ENCODE peak calls at places on chromosomes 4 and X, in eight cellular contexts. One of them, this sample, is unnamed.

GRCh38 chrX:30865020-30865419 is 24.0 kb downstream of the TAB3 start:
- DNase-seq in GM04503: no peak
- DNase-seq in NCI-H1417: no peak
- DNase-seq in Right ventricle myocardium superior: no peak
- DNase-seq in epithelial cell of esophagus: peak
- DNase-seq in GM23248: peak
- DNase-seq in G401: no peak
- DNase-seq in lung: no peak
- DNase-seq in this sample: peak

GRCh38 chr4:6446538-6447451 is 25.6 kb downstream of the PPP2R2C start:
- DNase-seq in GM04503: no peak
- DNase-seq in NCI-H1417: no peak
- DNase-seq in Right ventricle myocardium superior: peak
- DNase-seq in epithelial cell of esophagus: no peak
- DNase-seq in GM23248: no peak
- DNase-seq in G401: peak
- DNase-seq in lung: no peak
- DNase-seq in this sample: no peak

GRCh38 chrX:131059231-131059630 is 1.1 kb downstream of the ARHGAP36 start:
- DNase-seq in GM04503: no peak
- DNase-seq in NCI-H1417: no peak
- DNase-seq in Right ventricle myocardium superior: no peak
- DNase-seq in epithelial cell of esophagus: no peak
- DNase-seq in GM23248: no peak
- DNase-seq in G401: no peak
- DNase-seq in lung: no peak
- DNase-seq in this sample: no peak

GRCh38 chrX:57453901-57454300 is 137.9 kb upstream of the ZXDB start:
- DNase-seq in GM04503: no peak
- DNase-seq in NCI-H1417: peak
- DNase-seq in Right ventricle myocardium superior: no peak
- DNase-seq in epithelial cell of esophagus: peak
- DNase-seq in GM23248: peak
- DNase-seq in G401: peak
- DNase-seq in lung: no peak
- DNase-seq in this sample: peak

GRCh38 chr4:5474756-5475155 is 233.6 kb downstream of the EVC2 start:
- DNase-seq in GM04503: no peak
- DNase-seq in NCI-H1417: no peak
- DNase-seq in Right ventricle myocardium superior: no peak
- DNase-seq in epithelial cell of esophagus: peak
- DNase-seq in GM23248: peak
- DNase-seq in G401: no peak
- DNase-seq in lung: no peak
- DNase-seq in this sample: no peak

GRCh38 chrX:48648299-48648698 is 35.3 kb upstream of the WAS start:
- DNase-seq in GM04503: peak
- DNase-seq in NCI-H1417: peak
- DNase-seq in Right ventricle myocardium superior: no peak
- DNase-seq in epithelial cell of esophagus: peak
- DNase-seq in GM23248: peak
- DNase-seq in G401: peak
- DNase-seq in lung: peak
- DNase-seq in this sample: peak

GRCh38 chr4:170009291-170009690 is 16.9 kb downstream of the MFAP3L start:
- DNase-seq in GM04503: no peak
- DNase-seq in NCI-H1417: no peak
- DNase-seq in Right ventricle myocardium superior: no peak
- DNase-seq in epithelial cell of esophagus: no peak
- DNase-seq in GM23248: no peak
- DNase-seq in G401: no peak
- DNase-seq in lung: no peak
- DNase-seq in this sample: no peak

GRCh38 chr4:112189754-112190153 is 41.8 kb upstream of the AP1AR start:
- DNase-seq in GM04503: no peak
- DNase-seq in NCI-H1417: no peak
- DNase-seq in Right ventricle myocardium superior: no peak
- DNase-seq in epithelial cell of esophagus: peak
- DNase-seq in GM23248: peak
- DNase-seq in G401: no peak
- DNase-seq in lung: no peak
- DNase-seq in this sample: no peak

GRCh38 chrX:16484338-16484737 is 165.6 kb upstream of the S100G start:
- DNase-seq in GM04503: peak
- DNase-seq in NCI-H1417: no peak
- DNase-seq in Right ventricle myocardium superior: no peak
- DNase-seq in epithelial cell of esophagus: peak
- DNase-seq in GM23248: peak
- DNase-seq in G401: no peak
- DNase-seq in lung: no peak
- DNase-seq in this sample: no peak

GRCh38 chr4:168408620-168409019 is 71.7 kb downstream of the DDX60L start:
- DNase-seq in GM04503: peak
- DNase-seq in NCI-H1417: peak
- DNase-seq in Right ventricle myocardium superior: no peak
- DNase-seq in epithelial cell of esophagus: peak
- DNase-seq in GM23248: peak
- DNase-seq in G401: no peak
- DNase-seq in lung: no peak
- DNase-seq in this sample: no peak

GRCh38 chr4:10746371-10747143 is 62.0 kb upstream of the CLNK start:
- DNase-seq in GM04503: no peak
- DNase-seq in NCI-H1417: no peak
- DNase-seq in Right ventricle myocardium superior: no peak
- DNase-seq in epithelial cell of esophagus: no peak
- DNase-seq in GM23248: peak
- DNase-seq in G401: peak
- DNase-seq in lung: no peak
- DNase-seq in this sample: no peak

GRCh38 chr4:7652006-7652405 is 217.3 kb upstream of the PSAPL1 start:
- DNase-seq in GM04503: no peak
- DNase-seq in NCI-H1417: no peak
- DNase-seq in Right ventricle myocardium superior: no peak
- DNase-seq in epithelial cell of esophagus: no peak
- DNase-seq in GM23248: no peak
- DNase-seq in G401: no peak
- DNase-seq in lung: no peak
- DNase-seq in this sample: no peak

GRCh38 chr4:155566241-155566823 is 100.3 kb upstream of the GUCY1A1 start:
- DNase-seq in GM04503: peak
- DNase-seq in NCI-H1417: no peak
- DNase-seq in Right ventricle myocardium superior: no peak
- DNase-seq in epithelial cell of esophagus: peak
- DNase-seq in GM23248: peak
- DNase-seq in G401: no peak
- DNase-seq in lung: no peak
- DNase-seq in this sample: no peak

GRCh38 chr4:40046311-40046980 is 10.2 kb upstream of the N4BP2 start:
- DNase-seq in GM04503: no peak
- DNase-seq in NCI-H1417: no peak
- DNase-seq in Right ventricle myocardium superior: no peak
- DNase-seq in epithelial cell of esophagus: peak
- DNase-seq in GM23248: peak
- DNase-seq in G401: no peak
- DNase-seq in lung: peak
- DNase-seq in this sample: no peak

GRCh38 chr4:34289489-34289888 is 1954.8 kb downstream of the ARAP2 start:
- DNase-seq in GM04503: no peak
- DNase-seq in NCI-H1417: no peak
- DNase-seq in Right ventricle myocardium superior: no peak
- DNase-seq in epithelial cell of esophagus: no peak
- DNase-seq in GM23248: peak
- DNase-seq in G401: no peak
- DNase-seq in lung: no peak
- DNase-seq in this sample: no peak

This sample was measured in MM.1S.